ENCODE peak calls at places on chromosomes 12 and 14, in six cellular contexts. One of them, this sample, is unnamed.

GRCh38 chr12:29773076-29773475 is 10.7 kb downstream of the TMTC1 start:
- DNase-seq in epithelial cell of prostate: no peak
- DNase-seq in activated T-helper 1 cell treated with Interleukin-2 at 50 U/mL for 16 hours: no peak
- DNase-seq in CD4-positive, CD25-positive, alpha-beta regulatory T cell: no peak
- DNase-seq in naive thymus-derived CD4-positive, alpha-beta T cell: no peak
- DNase-seq in posterior cingulate gyrus: no peak
- DNase-seq in this sample: no peak

GRCh38 chr12:70757830-70758493 is 120.7 kb upstream of the PTPRB start:
- DNase-seq in epithelial cell of prostate: no peak
- DNase-seq in activated T-helper 1 cell treated with Interleukin-2 at 50 U/mL for 16 hours: no peak
- DNase-seq in CD4-positive, CD25-positive, alpha-beta regulatory T cell: no peak
- DNase-seq in naive thymus-derived CD4-positive, alpha-beta T cell: no peak
- DNase-seq in posterior cingulate gyrus: no peak
- DNase-seq in this sample: no peak

GRCh38 chr12:110022980-110023633 is 23.9 kb downstream of the ANKRD13A start:
- DNase-seq in epithelial cell of prostate: no peak
- DNase-seq in activated T-helper 1 cell treated with Interleukin-2 at 50 U/mL for 16 hours: no peak
- DNase-seq in CD4-positive, CD25-positive, alpha-beta regulatory T cell: no peak
- DNase-seq in naive thymus-derived CD4-positive, alpha-beta T cell: no peak
- DNase-seq in posterior cingulate gyrus: no peak
- DNase-seq in this sample: no peak

GRCh38 chr12:13288937-13289643 is 92.6 kb downstream of the EMP1 start:
- DNase-seq in epithelial cell of prostate: no peak
- DNase-seq in activated T-helper 1 cell treated with Interleukin-2 at 50 U/mL for 16 hours: no peak
- DNase-seq in CD4-positive, CD25-positive, alpha-beta regulatory T cell: no peak
- DNase-seq in naive thymus-derived CD4-positive, alpha-beta T cell: no peak
- DNase-seq in posterior cingulate gyrus: no peak
- DNase-seq in this sample: no peak

GRCh38 chr12:54273981-54274380 is 5.9 kb downstream of the CBX5 start:
- DNase-seq in epithelial cell of prostate: no peak
- DNase-seq in activated T-helper 1 cell treated with Interleukin-2 at 50 U/mL for 16 hours: no peak
- DNase-seq in CD4-positive, CD25-positive, alpha-beta regulatory T cell: no peak
- DNase-seq in naive thymus-derived CD4-positive, alpha-beta T cell: no peak
- DNase-seq in posterior cingulate gyrus: no peak
- DNase-seq in this sample: no peak

GRCh38 chr14:105589161-105589925 is 63.0 kb downstream of the TMEM121 start:
- DNase-seq in epithelial cell of prostate: no peak
- DNase-seq in activated T-helper 1 cell treated with Interleukin-2 at 50 U/mL for 16 hours: no peak
- DNase-seq in CD4-positive, CD25-positive, alpha-beta regulatory T cell: no peak
- DNase-seq in naive thymus-derived CD4-positive, alpha-beta T cell: no peak
- DNase-seq in posterior cingulate gyrus: no peak
- DNase-seq in this sample: no peak

GRCh38 chr14:52055215-52055614 is 13.6 kb downstream of the NID2 start:
- DNase-seq in epithelial cell of prostate: no peak
- DNase-seq in activated T-helper 1 cell treated with Interleukin-2 at 50 U/mL for 16 hours: no peak
- DNase-seq in CD4-positive, CD25-positive, alpha-beta regulatory T cell: no peak
- DNase-seq in naive thymus-derived CD4-positive, alpha-beta T cell: no peak
- DNase-seq in posterior cingulate gyrus: no peak
- DNase-seq in this sample: no peak

GRCh38 chr12:65949009-65949623 is 124.8 kb downstream of the HMGA2 start:
- DNase-seq in epithelial cell of prostate: no peak
- DNase-seq in activated T-helper 1 cell treated with Interleukin-2 at 50 U/mL for 16 hours: no peak
- DNase-seq in CD4-positive, CD25-positive, alpha-beta regulatory T cell: no peak
- DNase-seq in naive thymus-derived CD4-positive, alpha-beta T cell: no peak
- DNase-seq in posterior cingulate gyrus: no peak
- DNase-seq in this sample: no peak

GRCh38 chr12:116950628-116951325 is 40.0 kb downstream of the FBXW8 start:
- DNase-seq in epithelial cell of prostate: no peak
- DNase-seq in activated T-helper 1 cell treated with Interleukin-2 at 50 U/mL for 16 hours: no peak
- DNase-seq in CD4-positive, CD25-positive, alpha-beta regulatory T cell: no peak
- DNase-seq in naive thymus-derived CD4-positive, alpha-beta T cell: no peak
- DNase-seq in posterior cingulate gyrus: no peak
- DNase-seq in this sample: no peak

GRCh38 chr12:118645219-118645618 is 268.9 kb downstream of the SUDS3 start:
- DNase-seq in epithelial cell of prostate: no peak
- DNase-seq in activated T-helper 1 cell treated with Interleukin-2 at 50 U/mL for 16 hours: no peak
- DNase-seq in CD4-positive, CD25-positive, alpha-beta regulatory T cell: no peak
- DNase-seq in naive thymus-derived CD4-positive, alpha-beta T cell: no peak
- DNase-seq in posterior cingulate gyrus: no peak
- DNase-seq in this sample: peak; percentile 10

GRCh38 chr14:32472512-32473472 is 143.7 kb downstream of the AKAP6 start:
- DNase-seq in epithelial cell of prostate: no peak
- DNase-seq in activated T-helper 1 cell treated with Interleukin-2 at 50 U/mL for 16 hours: no peak
- DNase-seq in CD4-positive, CD25-positive, alpha-beta regulatory T cell: no peak
- DNase-seq in naive thymus-derived CD4-positive, alpha-beta T cell: no peak
- DNase-seq in posterior cingulate gyrus: peak; percentile 68
- DNase-seq in this sample: peak; percentile 6